ENCODE peak calls at places on chromosome 10, in eight cellular contexts. G is memory B cell; U is activated naive CD4-positive, alpha-beta T cell treated with Interleukin-2 at 50 U/mL for 16 hours; Z is hippocampal formation; W is astrocyte of the spinal cord; J is NCI-H226; K is activated CD4-positive, alpha-beta T cell treated with anti-CD3 and anti-CD28 coated beads for 24 hours; Q is NCI-H2081. H is an unnamed sample.

GRCh38 chr10:102801496-102801895 is 35.7 kb downstream of the CYP17A1 start:
- DNase-seq in G (no peak), U (no peak), Z (no peak), W (no peak), J (no peak), K (no peak), Q (no peak), H (no peak)

GRCh38 chr10:84783386-84783785 is 455.0 kb downstream of the CCSER2 start:
- DNase-seq in G (no peak), U (no peak), Z (peak), W (peak), J (no peak), K (no peak), Q (peak), H (no peak)

GRCh38 chr10:60170250-60170649 is 219.4 kb downstream of the ANK3 start:
- DNase-seq in G (no peak), U (no peak), Z (no peak), W (peak), J (no peak), K (no peak), Q (no peak), H (no peak)

GRCh38 chr10:53839437-53840039 is 961.5 kb downstream of the PCDH15 start:
- DNase-seq in G (no peak), U (no peak), Z (peak), W (peak), J (no peak), K (no peak), Q (no peak), H (no peak)

GRCh38 chr10:72321248-72322029 is 33.3 kb downstream of the DNAJB12 start:
- DNase-seq in G (no peak), U (no peak), Z (no peak), W (no peak), J (no peak), K (no peak), Q (no peak), H (no peak)

GRCh38 chr10:126042906-126043305 is 146.5 kb downstream of the FANK1 start:
- DNase-seq in G (peak), U (no peak), Z (no peak), W (no peak), J (no peak), K (no peak), Q (no peak), H (no peak)

GRCh38 chr10:48271323-48271722 is 3.2 kb downstream of the FRMPD2 start:
- DNase-seq in G (no peak), U (no peak), Z (peak), W (no peak), J (no peak), K (no peak), Q (no peak), H (no peak)

GRCh38 chr10:35218339-35218955 is 91.8 kb downstream of the CREM start:
- DNase-seq in G (peak), U (peak), Z (peak), W (peak), J (peak), K (peak), Q (peak), H (peak)

GRCh38 chr10:91298224-91298862 is 77.9 kb downstream of the PCGF5 start:
- DNase-seq in G (peak), U (peak), Z (peak), W (peak), J (peak), K (peak), Q (peak), H (peak)

GRCh38 chr10:103241262-103242011 is 4.2 kb upstream of the RPEL1 start:
- DNase-seq in G (no peak), U (no peak), Z (peak), W (peak), J (peak), K (no peak), Q (no peak), H (peak)

GRCh38 chr10:113108180-113108835 is 158.3 kb downstream of the TCF7L2 start:
- DNase-seq in G (no peak), U (peak), Z (no peak), W (no peak), J (no peak), K (peak), Q (no peak), H (no peak)

GRCh38 chr10:46528171-46528671 is 28.2 kb downstream of the GPRIN2 start:
- DNase-seq in G (no peak), U (no peak), Z (no peak), W (no peak), J (no peak), K (no peak), Q (no peak), H (no peak)

GRCh38 chr10:77622822-77623410 is 14.7 kb downstream of the KCNMA1 start:
- DNase-seq in G (no peak), U (no peak), Z (peak), W (no peak), J (no peak), K (no peak), Q (no peak), H (no peak)

GRCh38 chr10:92064506-92064905 is 140.9 kb downstream of the BTAF1 start:
- DNase-seq in G (no peak), U (no peak), Z (no peak), W (no peak), J (no peak), K (no peak), Q (no peak), H (no peak)

GRCh38 chr10:104767745-104768144 is 126.7 kb downstream of the SORCS3 start:
- DNase-seq in G (no peak), U (no peak), Z (no peak), W (no peak), J (no peak), K (no peak), Q (no peak), H (no peak)

GRCh38 chr10:86690657-86691084 is 22.4 kb downstream of the LDB3 start:
- DNase-seq in G (no peak), U (no peak), Z (no peak), W (no peak), J (no peak), K (no peak), Q (no peak), H (no peak)

GRCh38 chr10:71546220-71546619 is 149.5 kb downstream of the CDH23 start:
- DNase-seq in G (no peak), U (no peak), Z (no peak), W (no peak), J (no peak), K (no peak), Q (no peak), H (no peak)

GRCh38 chr10:125151824-125152634 is 8.3 kb downstream of the CTBP2 start:
- DNase-seq in G (no peak), U (no peak), Z (no peak), W (no peak), J (no peak), K (no peak), Q (peak), H (no peak)

GRCh38 chr10:100749309-100750217 is 4.2 kb downstream of the PAX2 start:
- DNase-seq in G (no peak), U (no peak), Z (no peak), W (no peak), J (no peak), K (no peak), Q (no peak), H (no peak)

GRCh38 chr10:87640043-87640442 is 19.6 kb upstream of the PAPSS2 start:
- DNase-seq in G (no peak), U (no peak), Z (no peak), W (no peak), J (no peak), K (no peak), Q (no peak), H (no peak)

GRCh38 chr10:99880071-99880835 is 97.8 kb downstream of the ABCC2 start:
- DNase-seq in G (no peak), U (no peak), Z (no peak), W (no peak), J (no peak), K (no peak), Q (no peak), H (no peak)

GRCh38 chr10:11002916-11003315 is 14.8 kb upstream of the CELF2 start:
- DNase-seq in G (no peak), U (no peak), Z (no peak), W (no peak), J (no peak), K (no peak), Q (no peak), H (no peak)

GRCh38 chr10:130243015-130243414 is 106.8 kb downstream of the GLRX3 start:
- DNase-seq in G (no peak), U (no peak), Z (no peak), W (no peak), J (no peak), K (no peak), Q (no peak), H (no peak)

GRCh38 chr10:91220954-91221696 is 662 bp downstream of the PCGF5 start:
- DNase-seq in G (no peak), U (peak), Z (no peak), W (peak), J (no peak), K (no peak), Q (no peak), H (no peak)

GRCh38 chr10:3813267-3813666 is 28.3 kb upstream of the KLF6 start:
- DNase-seq in G (no peak), U (no peak), Z (no peak), W (no peak), J (no peak), K (no peak), Q (no peak), H (no peak)

GRCh38 chr10:34978080-34978479 is 112.1 kb downstream of the CUL2 start:
- DNase-seq in G (no peak), U (no peak), Z (no peak), W (no peak), J (no peak), K (no peak), Q (no peak), H (no peak)

GRCh38 chr10:91103384-91104184 is 116.9 kb upstream of the PCGF5 start:
- DNase-seq in G (no peak), U (no peak), Z (no peak), W (peak), J (no peak), K (no peak), Q (no peak), H (no peak)

GRCh38 chr10:67046507-67046906 is 120.7 kb downstream of the LRRTM3 start:
- DNase-seq in G (no peak), U (no peak), Z (no peak), W (no peak), J (no peak), K (no peak), Q (no peak), H (no peak)

GRCh38 chr10:101595591-101596433 is 7.7 kb downstream of the DPCD start:
- DNase-seq in G (no peak), U (no peak), Z (no peak), W (no peak), J (no peak), K (no peak), Q (no peak), H (no peak)

GRCh38 chr10:127036987-127037386 is 131.8 kb downstream of the DOCK1 start:
- DNase-seq in G (no peak), U (no peak), Z (no peak), W (no peak), J (no peak), K (no peak), Q (no peak), H (no peak)

GRCh38 chr10:451021-451471 is 238.4 kb downstream of the DIP2C start:
- DNase-seq in G (peak), U (peak), Z (no peak), W (peak), J (no peak), K (peak), Q (no peak), H (peak)

GRCh38 chr10:48655426-48656240 is 29.0 kb upstream of the WDFY4 start:
- DNase-seq in G (peak), U (no peak), Z (peak), W (peak), J (peak), K (no peak), Q (no peak), H (no peak)

GRCh38 chr10:10792681-10793080 is 225.0 kb upstream of the CELF2 start:
- DNase-seq in G (no peak), U (no peak), Z (no peak), W (peak), J (peak), K (no peak), Q (no peak), H (no peak)

GRCh38 chr10:77291596-77292505 is 345.8 kb downstream of the KCNMA1 start:
- DNase-seq in G (no peak), U (no peak), Z (no peak), W (no peak), J (peak), K (no peak), Q (no peak), H (no peak)

GRCh38 chr10:7193369-7193768 is 217.5 kb downstream of the SFMBT2 start:
- DNase-seq in G (no peak), U (peak), Z (no peak), W (no peak), J (no peak), K (no peak), Q (no peak), H (no peak)

GRCh38 chr10:15209827-15210509 is 41.5 kb upstream of the NMT2 start:
- DNase-seq in G (peak), U (peak), Z (peak), W (peak), J (peak), K (peak), Q (peak), H (peak)

GRCh38 chr10:34145751-34146150 is 669.3 kb downstream of the PARD3 start:
- DNase-seq in G (no peak), U (no peak), Z (no peak), W (peak), J (peak), K (no peak), Q (no peak), H (no peak)

H was measured in activated T-helper 1 cell treated with anti-CD3 and anti-CD28 coated beads, Interleukin-12 subunit alpha, Interleukin-12 subunit beta, Interleukin-2, Interleukin-4 antibody, amounts not matched to agents 30 ng/mL and 10 ng/mL and 1 ng/mL, durations not matched to agents 14 hours and 24 hours and 36 hours.